ENCODE peak calls at places on chromosomes 11 and 22, in six cellular contexts. One of them, this sample, is unnamed.

GRCh38 chr11:120257346-120257745 is 17.4 kb downstream of the POU2F3 start:
- DNase-seq in HepG2: no peak
- DNase-seq in WTC11: no peak
- DNase-seq in K562: no peak
- DNase-seq in GM12878: no peak
- DNase-seq in H1: no peak
- DNase-seq in this sample: no peak

GRCh38 chr11:66336234-66337102 is at the start of gene RIN1:
- DNase-seq in HepG2: peak; percentile 89
- DNase-seq in WTC11: peak; percentile 57
- DNase-seq in K562: peak; percentile 84
- DNase-seq in GM12878: peak; percentile 83
- DNase-seq in H1: no peak
- DNase-seq in this sample: peak; percentile 88

GRCh38 chr11:12669930-12670329 is 4.3 kb upstream of the TEAD1 start:
- DNase-seq in HepG2: peak; percentile 65
- DNase-seq in WTC11: no peak
- DNase-seq in K562: no peak
- DNase-seq in GM12878: no peak
- DNase-seq in H1: no peak
- DNase-seq in this sample: no peak

GRCh38 chr11:11620966-11621880 is 582 bp downstream of the GALNT18 start:
- DNase-seq in HepG2: no peak
- DNase-seq in WTC11: no peak
- DNase-seq in K562: peak; percentile 12
- DNase-seq in GM12878: no peak
- DNase-seq in H1: no peak
- DNase-seq in this sample: peak; percentile 50

GRCh38 chr22:43820671-43821305 is 8.7 kb upstream of the EFCAB6 start:
- DNase-seq in HepG2: no peak
- DNase-seq in WTC11: no peak
- DNase-seq in K562: no peak
- DNase-seq in GM12878: no peak
- DNase-seq in H1: no peak
- DNase-seq in this sample: no peak

GRCh38 chr22:38474003-38474607 is 6.2 kb downstream of the KDELR3 start:
- DNase-seq in HepG2: no peak
- DNase-seq in WTC11: no peak
- DNase-seq in K562: no peak
- DNase-seq in GM12878: no peak
- DNase-seq in H1: no peak
- DNase-seq in this sample: no peak

GRCh38 chr11:2295971-2296912 is 5.5 kb downstream of the C11orf21 start:
- DNase-seq in HepG2: no peak
- DNase-seq in WTC11: no peak
- DNase-seq in K562: no peak
- DNase-seq in GM12878: no peak
- DNase-seq in H1: no peak
- DNase-seq in this sample: no peak

GRCh38 chr11:16607675-16608644 is 130.5 kb upstream of the C11orf58 start:
- DNase-seq in HepG2: no peak
- DNase-seq in WTC11: peak; percentile 78
- DNase-seq in K562: peak; percentile 52
- DNase-seq in GM12878: no peak
- DNase-seq in H1: no peak
- DNase-seq in this sample: peak; percentile 87

GRCh38 chr11:47001666-47002285 is 65.2 kb downstream of the CSTPP1 start:
- DNase-seq in HepG2: no peak
- DNase-seq in WTC11: no peak
- DNase-seq in K562: no peak
- DNase-seq in GM12878: no peak
- DNase-seq in H1: no peak
- DNase-seq in this sample: peak; percentile 27

GRCh38 chr11:47002366-47002765 is 65.8 kb downstream of the CSTPP1 start:
- DNase-seq in HepG2: no peak
- DNase-seq in WTC11: no peak
- DNase-seq in K562: no peak
- DNase-seq in GM12878: no peak
- DNase-seq in H1: no peak
- DNase-seq in this sample: no peak

GRCh38 chr11:47003180-47003877 is 66.8 kb downstream of the CSTPP1 start:
- DNase-seq in HepG2: no peak
- DNase-seq in WTC11: no peak
- DNase-seq in K562: no peak
- DNase-seq in GM12878: no peak
- DNase-seq in H1: no peak
- DNase-seq in this sample: no peak

GRCh38 chr11:47005441-47005840 is 68.9 kb downstream of the CSTPP1 start:
- DNase-seq in HepG2: peak; percentile 50
- DNase-seq in WTC11: no peak
- DNase-seq in K562: no peak
- DNase-seq in GM12878: no peak
- DNase-seq in H1: no peak
- DNase-seq in this sample: no peak

GRCh38 chr11:47004595-47005033 is 68.1 kb downstream of the CSTPP1 start:
- DNase-seq in HepG2: peak; percentile 96
- DNase-seq in WTC11: no peak
- DNase-seq in K562: peak; percentile 16
- DNase-seq in GM12878: no peak
- DNase-seq in H1: no peak
- DNase-seq in this sample: no peak
- TF ChIP-seq CREB1 in HepG2: peak; percentile 55
- TF ChIP-seq CREB1 in WTC11: no peak
- TF ChIP-seq CREB1 in K562: peak; percentile 42
- TF ChIP-seq CREB1 in GM12878: no peak
- TF ChIP-seq CREB1 in H1: no peak
- TF ChIP-seq CREB1 in this sample: no peak

GRCh38 chr11:110715541-110715940 is 3.3 kb upstream of the ARHGAP20 start:
- DNase-seq in HepG2: no peak
- DNase-seq in WTC11: no peak
- DNase-seq in K562: no peak
- DNase-seq in GM12878: no peak
- DNase-seq in H1: no peak
- DNase-seq in this sample: no peak
- TF ChIP-seq CREB1 in HepG2: no peak
- TF ChIP-seq CREB1 in WTC11: no peak
- TF ChIP-seq CREB1 in K562: no peak
- TF ChIP-seq CREB1 in GM12878: no peak
- TF ChIP-seq CREB1 in H1: no peak
- TF ChIP-seq CREB1 in this sample: no peak

DNA sequence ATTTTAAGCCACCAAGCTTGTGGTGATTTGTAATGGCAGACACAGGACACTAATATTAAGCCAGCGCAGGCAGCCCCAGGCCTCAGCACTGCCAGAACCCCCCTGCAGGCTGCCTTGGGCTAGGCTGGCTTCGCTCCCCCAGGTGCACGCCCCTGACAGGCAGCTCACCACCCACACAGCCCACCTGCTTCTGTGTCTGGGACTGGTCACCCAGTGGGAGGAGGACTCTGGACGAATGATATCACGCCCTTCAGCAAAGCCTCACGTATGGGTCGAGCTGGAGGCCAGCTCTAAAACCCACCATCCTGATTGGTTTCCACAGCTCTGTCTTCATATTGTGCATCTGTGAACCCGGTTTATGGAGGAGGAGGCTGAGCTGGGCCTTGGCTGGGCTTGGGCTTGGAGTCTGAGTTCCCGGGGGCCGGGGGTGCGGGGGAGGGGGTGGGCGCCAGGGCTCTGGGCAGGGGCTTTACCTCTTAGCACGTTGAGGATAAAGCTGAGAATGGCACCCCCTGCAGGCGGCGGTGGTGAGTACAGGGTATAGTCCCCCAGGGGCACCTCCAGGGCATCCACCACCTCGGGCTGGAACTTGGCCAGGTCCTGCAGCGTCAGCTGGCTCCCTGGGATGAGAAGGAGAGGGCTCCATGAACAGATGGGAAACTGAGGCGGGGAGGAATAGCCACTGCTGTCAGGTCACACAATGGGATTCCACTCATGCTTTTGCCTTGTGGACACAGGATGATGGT is 13.8 kb downstream of the GGT5 start:
- DNase-seq in HepG2: no peak
- DNase-seq in WTC11: peak; percentile 93
- DNase-seq in K562: peak; percentile 65
- DNase-seq in GM12878: no peak
- DNase-seq in H1: peak; percentile 51
- DNase-seq in this sample: peak; percentile 88
- TF ChIP-seq CREB1 in HepG2: no peak
- TF ChIP-seq CREB1 in WTC11: no peak
- TF ChIP-seq CREB1 in K562: no peak
- TF ChIP-seq CREB1 in GM12878: no peak
- TF ChIP-seq CREB1 in H1: no peak
- TF ChIP-seq CREB1 in this sample: no peak

DNA sequence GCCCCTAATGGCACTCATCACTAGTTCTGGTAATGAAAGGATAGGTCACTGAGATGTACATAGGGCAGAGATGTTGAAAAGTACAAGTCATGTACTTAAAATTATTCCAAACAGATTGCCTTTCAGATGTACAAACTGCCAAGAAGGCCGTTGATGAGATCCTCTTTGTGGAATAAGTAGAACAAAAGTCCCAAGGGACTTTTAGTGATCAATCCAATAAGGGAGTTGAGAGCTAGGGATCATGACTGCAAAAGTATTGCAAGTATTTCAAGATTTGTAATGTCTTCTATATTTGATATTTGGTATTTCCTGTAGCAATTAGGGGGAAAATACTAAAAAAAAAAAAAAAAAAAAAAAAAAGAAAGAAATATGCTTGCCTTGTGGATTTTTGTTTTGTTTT is 82.2 kb downstream of the ATG16L2 start:
- DNase-seq in HepG2: no peak
- DNase-seq in WTC11: no peak
- DNase-seq in K562: no peak
- DNase-seq in GM12878: no peak
- DNase-seq in H1: no peak
- DNase-seq in this sample: no peak
- TF ChIP-seq CREB1 in HepG2: no peak
- TF ChIP-seq CREB1 in WTC11: no peak
- TF ChIP-seq CREB1 in K562: no peak
- TF ChIP-seq CREB1 in GM12878: no peak
- TF ChIP-seq CREB1 in H1: no peak
- TF ChIP-seq CREB1 in this sample: no peak

DNA sequence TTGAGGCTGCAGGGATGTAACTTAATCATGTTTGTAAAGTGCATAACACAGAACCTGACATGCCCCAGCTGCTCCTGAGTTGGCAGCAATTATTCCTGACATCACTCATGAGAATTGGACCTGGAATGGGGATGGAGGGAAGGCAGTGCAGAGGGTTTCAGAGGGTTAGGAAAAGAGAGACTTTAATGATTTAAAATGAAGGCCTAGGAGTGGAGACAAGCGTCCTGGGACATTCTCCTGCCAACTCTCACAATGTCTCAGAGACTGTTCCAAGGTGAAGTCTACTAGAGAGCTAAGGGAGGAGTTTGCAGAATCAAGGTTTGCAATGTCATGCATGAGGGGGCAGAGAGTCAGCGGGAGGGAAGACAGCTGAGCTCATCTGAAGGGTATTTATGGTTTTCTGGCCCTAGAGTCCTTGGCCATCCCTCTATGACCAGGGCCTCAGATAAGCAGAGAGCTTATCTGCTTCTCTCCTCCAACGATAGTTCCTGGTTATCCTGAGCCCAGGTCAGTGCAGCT is 36.9 kb downstream of the GGTLC2 start:
- DNase-seq in HepG2: no peak
- DNase-seq in WTC11: no peak
- DNase-seq in K562: no peak
- DNase-seq in GM12878: no peak
- DNase-seq in H1: no peak
- DNase-seq in this sample: no peak
- TF ChIP-seq CREB1 in HepG2: no peak
- TF ChIP-seq CREB1 in WTC11: no peak
- TF ChIP-seq CREB1 in K562: no peak
- TF ChIP-seq CREB1 in GM12878: no peak
- TF ChIP-seq CREB1 in H1: no peak
- TF ChIP-seq CREB1 in this sample: no peak

DNA sequence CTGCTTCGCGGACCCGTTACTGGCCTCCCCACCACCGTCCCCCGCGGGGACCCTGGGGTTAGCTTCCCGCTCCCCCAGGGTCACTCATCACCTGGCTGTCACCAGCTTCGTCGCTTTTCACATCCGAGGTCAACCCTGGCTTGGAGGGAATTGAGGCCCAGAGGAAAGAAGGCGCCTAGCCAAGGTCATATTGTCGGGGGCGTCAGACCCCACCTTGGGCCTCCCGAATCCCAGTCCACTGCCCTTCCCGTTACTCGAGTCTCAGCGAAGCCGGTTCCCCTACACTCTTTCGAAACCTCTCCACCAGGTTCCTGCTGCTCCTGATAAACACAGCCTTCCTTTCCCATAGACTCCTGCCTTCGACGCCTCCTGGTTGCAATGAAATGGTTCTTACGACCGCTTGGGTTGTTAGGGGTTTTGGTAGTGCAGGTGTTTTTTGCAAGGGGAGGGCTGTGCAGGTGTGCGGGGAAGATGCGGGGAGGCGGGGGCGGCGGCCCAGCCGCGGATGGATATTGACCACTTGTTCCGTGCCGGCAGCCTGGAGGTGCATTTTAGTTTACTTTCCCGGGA is 634 bp downstream of the NAA40 start:
- DNase-seq in HepG2: no peak
- DNase-seq in WTC11: no peak
- DNase-seq in K562: no peak
- DNase-seq in GM12878: no peak
- DNase-seq in H1: no peak
- DNase-seq in this sample: peak; percentile 62
- TF ChIP-seq CREB1 in HepG2: no peak
- TF ChIP-seq CREB1 in WTC11: no peak
- TF ChIP-seq CREB1 in K562: no peak
- TF ChIP-seq CREB1 in GM12878: no peak
- TF ChIP-seq CREB1 in H1: no peak
- TF ChIP-seq CREB1 in this sample: no peak

GRCh38 chr11:69274531-69275016 is 19.4 kb upstream of the MYEOV start:
- DNase-seq in HepG2: no peak
- DNase-seq in WTC11: no peak
- DNase-seq in K562: no peak
- DNase-seq in GM12878: no peak
- DNase-seq in H1: no peak
- DNase-seq in this sample: no peak
- TF ChIP-seq CREB1 in HepG2: no peak
- TF ChIP-seq CREB1 in WTC11: no peak
- TF ChIP-seq CREB1 in K562: no peak
- TF ChIP-seq CREB1 in GM12878: no peak
- TF ChIP-seq CREB1 in H1: no peak
- TF ChIP-seq CREB1 in this sample: no peak